ENCODE peak calls at places on chromosomes 1 and 21, in six cellular contexts. I is neural progenitor cell, K is small intestine, A is right lobe of liver, M is psoas muscle, T is GM12878. J is an unnamed sample.

GRCh38 chr1:167599839-167600581 is 30.0 kb upstream of the RCSD1 start:
- DNase-seq in I (no peak), K (peak; percentile 60), A (peak; percentile 68), M (peak; percentile 59), T (peak; percentile 79), J (peak; percentile 63)

GRCh38 chr1:168455764-168456163 is 88.0 kb downstream of the XCL2 start:
- DNase-seq in I (no peak), K (no peak), A (no peak), M (no peak), T (no peak), J (no peak)

GRCh38 chr1:17212487-17213121 is 7.7 kb downstream of the PADI1 start:
- DNase-seq in I (peak; percentile 43), K (no peak), A (no peak), M (peak; percentile 53), T (no peak), J (peak; percentile 79)

GRCh38 chr1:111955755-111956154 is 33.7 kb downstream of the KCND3 start:
- DNase-seq in I (no peak), K (no peak), A (no peak), M (no peak), T (no peak), J (no peak)

GRCh38 chr21:38963006-38963405 is 157.3 kb downstream of the ETS2 start:
- DNase-seq in I (no peak), K (no peak), A (no peak), M (no peak), T (no peak), J (no peak)

GRCh38 chr1:156247460-156248322 is at the start of gene PAQR6:
- DNase-seq in I (peak; percentile 68), K (peak; percentile 28), A (no peak), M (peak; percentile 29), T (no peak), J (no peak)

GRCh38 chr1:211925016-211925415 is 94.5 kb upstream of the LPGAT1 start:
- DNase-seq in I (peak; percentile 51), K (peak; percentile 87), A (no peak), M (no peak), T (no peak), J (no peak)

GRCh38 chr21:25583370-25584133 is 23.7 kb downstream of the MRPL39 start:
- DNase-seq in I (no peak), K (no peak), A (no peak), M (no peak), T (no peak), J (no peak)

GRCh38 chr21:28018213-28018612 is 974.5 kb downstream of the LTN1 start:
- DNase-seq in I (no peak), K (no peak), A (no peak), M (no peak), T (no peak), J (peak; percentile 24)

GRCh38 chr21:34671891-34672290 is 3.1 kb downstream of the CLIC6 start:
- DNase-seq in I (no peak), K (no peak), A (no peak), M (no peak), T (no peak), J (no peak)

GRCh38 chr1:235599536-235599935 is 50.0 kb downstream of the GNG4 start:
- DNase-seq in I (no peak), K (no peak), A (no peak), M (no peak), T (no peak), J (no peak)

GRCh38 chr1:227654431-227654830 is 80.7 kb downstream of the JMJD4 start:
- DNase-seq in I (no peak), K (no peak), A (no peak), M (no peak), T (no peak), J (no peak)

GRCh38 chr1:193625255-193625654 is 438.8 kb upstream of the B3GALT2 start:
- DNase-seq in I (no peak), K (no peak), A (no peak), M (no peak), T (no peak), J (no peak)

GRCh38 chr1:26017606-26018005 is 4.0 kb upstream of the EXTL1 start:
- DNase-seq in I (no peak), K (no peak), A (no peak), M (no peak), T (no peak), J (no peak)

GRCh38 chr1:110229348-110230001 is 19.4 kb downstream of the KCNC4 start:
- DNase-seq in I (no peak), K (no peak), A (no peak), M (no peak), T (no peak), J (no peak)

GRCh38 chr1:147079400-147080012 is 92.8 kb downstream of the PRKAB2 start:
- DNase-seq in I (no peak), K (no peak), A (no peak), M (no peak), T (no peak), J (no peak)

GRCh38 chr1:156623946-156624813 is 5.0 kb downstream of the HAPLN2 start:
- DNase-seq in I (peak; percentile 89), K (peak; percentile 67), A (no peak), M (peak; percentile 70), T (no peak), J (no peak)

GRCh38 chr1:43522776-43523480 is 7.8 kb upstream of the PTPRF start:
- DNase-seq in I (no peak), K (peak; percentile 99), A (peak; percentile 19), M (no peak), T (no peak), J (no peak)

GRCh38 chr1:168379110-168379860 is 98.6 kb downstream of the TBX19 start:
- DNase-seq in I (no peak), K (no peak), A (no peak), M (no peak), T (no peak), J (no peak)

GRCh38 chr1:169113613-169114119 is 7.2 kb downstream of the ATP1B1 start:
- DNase-seq in I (no peak), K (peak; percentile 78), A (no peak), M (no peak), T (no peak), J (no peak)

GRCh38 chr1:226691257-226691656 is 47.8 kb downstream of the ITPKB start:
- DNase-seq in I (no peak), K (no peak), A (no peak), M (no peak), T (no peak), J (peak; percentile 65)

GRCh38 chr1:9891207-9891606 is 18.9 kb downstream of the CTNNBIP1 start:
- DNase-seq in I (peak; percentile 84), K (no peak), A (no peak), M (peak; percentile 35), T (no peak), J (no peak)

GRCh38 chr1:5329068-5329739 is 663.0 kb downstream of the NPHP4 start:
- DNase-seq in I (no peak), K (no peak), A (no peak), M (no peak), T (no peak), J (peak; percentile 20)

GRCh38 chr21:45460611-45461368 is 55.8 kb downstream of the COL18A1 start:
- DNase-seq in I (no peak), K (peak; percentile 27), A (no peak), M (no peak), T (no peak), J (no peak)
- H3K4me1 ChIP-seq in I (no peaks in the 10 kb centered on the region), K (no peaks in the 10 kb centered on the region), A (peaks cover 59% of the 10 kb centered on the region), M (no peaks in the 10 kb centered on the region), T (no peaks in the 10 kb centered on the region), J (no peaks in the 10 kb centered on the region)

GRCh38 chr1:178871551-178872320 is 859 bp upstream of the ANGPTL1 start:
- DNase-seq in I (no peak), K (peak; percentile 53), A (no peak), M (no peak), T (no peak), J (no peak)

GRCh38 chr1:178867670-178868069 is 3.2 kb downstream of the ANGPTL1 start:
- DNase-seq in I (no peak), K (peak; percentile 88), A (no peak), M (no peak), T (no peak), J (no peak)

GRCh38 chr1:178870944-178871343 is at the start of gene ANGPTL1:
- DNase-seq in I (peak; percentile 40), K (no peak), A (no peak), M (no peak), T (no peak), J (no peak)

GRCh38 chr1:178868700-178869099 is 2.2 kb downstream of the ANGPTL1 start:
- DNase-seq in I (no peak), K (no peak), A (no peak), M (no peak), T (no peak), J (no peak)

DNA sequence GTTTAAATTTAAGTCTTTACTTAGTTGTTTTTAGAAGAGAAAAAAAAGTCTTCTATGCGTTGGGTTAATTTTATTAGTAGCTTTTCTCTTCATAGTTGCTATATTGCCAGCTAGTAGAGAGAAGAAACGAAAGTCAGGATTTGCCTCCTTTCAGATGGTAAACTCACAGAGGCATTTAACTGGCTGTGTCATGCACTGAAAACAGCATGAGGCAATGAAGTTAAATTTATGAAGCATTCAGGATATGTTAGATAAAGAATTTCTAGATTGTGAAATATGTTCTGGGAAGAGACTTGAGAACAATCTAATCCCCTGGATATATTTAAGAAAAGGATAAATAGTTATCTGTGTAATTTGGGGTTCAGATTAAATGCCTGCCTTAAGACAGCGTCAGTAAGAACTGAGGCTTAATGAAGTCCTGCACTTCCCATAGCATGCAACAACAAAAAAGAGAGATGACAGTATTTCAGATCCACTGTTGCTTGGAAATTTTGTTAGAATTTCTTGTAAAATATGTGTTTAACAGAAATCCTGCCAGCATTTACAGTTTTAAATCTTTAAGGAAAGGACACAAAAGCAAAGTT is 1.7 kb downstream of the ANGPTL1 start:
- DNase-seq in I (peak; percentile 8), K (no peak), A (no peak), M (no peak), T (no peak), J (no peak)
- H3K4me3 ChIP-seq in I (no peak overlapping the region), K (no peak overlapping the region), A (peak overlapping the region; percentile 41), M (peak overlapping the region; percentile 72), T (no peak overlapping the region), J (no peak overlapping the region)

GRCh38 chr1:41638086-41639024 is 153.9 kb upstream of the EDN2 start:
- DNase-seq in I (no peak), K (no peak), A (no peak), M (no peak), T (no peak), J (no peak)
- H3K4me1 ChIP-seq in I (no peaks in the 10 kb centered on the region), K (no peaks in the 10 kb centered on the region), A (no peaks in the 10 kb centered on the region), M (no peaks in the 10 kb centered on the region), T (peaks cover 43% of the 10 kb centered on the region), J (peaks cover 26% of the 10 kb centered on the region)

GRCh38 chr1:84605157-84605556 is 30.9 kb upstream of the CTBS start:
- DNase-seq in I (no peak), K (no peak), A (no peak), M (no peak), T (no peak), J (no peak)
- H3K4me3 ChIP-seq in I (no peak overlapping the region), K (no peak overlapping the region), A (no peak overlapping the region), M (no peak overlapping the region), T (no peak overlapping the region), J (no peak overlapping the region)

DNA sequence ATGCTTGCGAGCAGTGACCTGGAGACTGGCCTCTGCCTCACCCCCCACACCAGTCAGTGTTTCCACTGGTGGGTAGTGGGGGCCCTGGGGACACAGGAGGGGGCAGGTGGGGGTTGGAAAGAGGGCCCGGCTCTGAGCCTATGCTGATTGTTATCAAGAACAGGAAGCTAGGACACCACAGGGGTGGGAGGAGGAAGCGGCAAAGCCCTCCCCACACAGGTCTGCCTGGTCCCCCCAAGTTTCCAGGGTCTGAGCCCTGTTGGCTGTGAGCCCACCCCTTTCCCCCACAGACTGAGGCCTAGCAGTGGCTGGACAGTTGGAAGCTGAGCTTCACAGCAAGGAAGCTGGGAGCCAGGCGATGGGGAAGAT is 1.6 kb upstream of the PTPN7 start:
- DNase-seq in I (no peak), K (peak; percentile 43), A (peak; percentile 44), M (no peak), T (peak; percentile 45), J (peak; percentile 82)
- H3K4me1 ChIP-seq in I (peaks cover 11% of the 10 kb centered on the region), K (no peaks in the 10 kb centered on the region), A (peaks cover 7% of the 10 kb centered on the region), M (no peaks in the 10 kb centered on the region), T (peaks cover 66% of the 10 kb centered on the region), J (peaks cover 89% of the 10 kb centered on the region)

J was measured in CD4-positive, alpha-beta memory T cell.